ENCODE peak calls at places on chromosomes 1 and 21, in seven cellular contexts. One of them, this sample, is unnamed.
A peak's percentile ranks its signal among the peaks of the same experiment; 100 is the strongest.

GRCh38 chr1:206809504-206810084 is 37.3 kb upstream of the IL10 start:
- DNase-seq in amniotic epithelial cell: peak; percentile 52
- DNase-seq in GM04504: no peak
- DNase-seq in NCI-H1105: no peak
- DNase-seq in NCI-H524: peak; percentile 34
- DNase-seq in endodermal cell: peak; percentile 68
- DNase-seq in right atrium auricular region: no peak
- DNase-seq in this sample: no peak

GRCh38 chr1:247365023-247365422 is 33.4 kb upstream of the ZNF496 start:
- DNase-seq in amniotic epithelial cell: no peak
- DNase-seq in GM04504: no peak
- DNase-seq in NCI-H1105: no peak
- DNase-seq in NCI-H524: no peak
- DNase-seq in endodermal cell: no peak
- DNase-seq in right atrium auricular region: no peak
- DNase-seq in this sample: no peak

GRCh38 chr1:160681067-160681890 is 30.3 kb downstream of the CD48 start:
- DNase-seq in amniotic epithelial cell: peak; percentile 62
- DNase-seq in GM04504: peak; percentile 10
- DNase-seq in NCI-H1105: no peak
- DNase-seq in NCI-H524: peak; percentile 53
- DNase-seq in endodermal cell: peak; percentile 97
- DNase-seq in right atrium auricular region: peak; percentile 78
- DNase-seq in this sample: peak; percentile 89

GRCh38 chr1:185499986-185500626 is 183.1 kb upstream of the IVNS1ABP start:
- DNase-seq in amniotic epithelial cell: peak; percentile 91
- DNase-seq in GM04504: peak; percentile 71
- DNase-seq in NCI-H1105: no peak
- DNase-seq in NCI-H524: no peak
- DNase-seq in endodermal cell: no peak
- DNase-seq in right atrium auricular region: no peak
- DNase-seq in this sample: no peak

GRCh38 chr1:9269078-9269501 is 23.6 kb upstream of the SPSB1 start:
- DNase-seq in amniotic epithelial cell: no peak
- DNase-seq in GM04504: no peak
- DNase-seq in NCI-H1105: no peak
- DNase-seq in NCI-H524: no peak
- DNase-seq in endodermal cell: no peak
- DNase-seq in right atrium auricular region: no peak
- DNase-seq in this sample: no peak

GRCh38 chr1:115278241-115278640 is 59.8 kb downstream of the NGF start:
- DNase-seq in amniotic epithelial cell: no peak
- DNase-seq in GM04504: no peak
- DNase-seq in NCI-H1105: no peak
- DNase-seq in NCI-H524: no peak
- DNase-seq in endodermal cell: no peak
- DNase-seq in right atrium auricular region: no peak
- DNase-seq in this sample: no peak

GRCh38 chr1:109198043-109198695 is 15.5 kb upstream of the SARS1 start:
- DNase-seq in amniotic epithelial cell: peak; percentile 79
- DNase-seq in GM04504: peak; percentile 82
- DNase-seq in NCI-H1105: no peak
- DNase-seq in NCI-H524: no peak
- DNase-seq in endodermal cell: no peak
- DNase-seq in right atrium auricular region: peak; percentile 66
- DNase-seq in this sample: no peak

GRCh38 chr1:5424802-5425201 is 567.4 kb downstream of the NPHP4 start:
- DNase-seq in amniotic epithelial cell: no peak
- DNase-seq in GM04504: no peak
- DNase-seq in NCI-H1105: peak; percentile 33
- DNase-seq in NCI-H524: no peak
- DNase-seq in endodermal cell: peak; percentile 72
- DNase-seq in right atrium auricular region: no peak
- DNase-seq in this sample: no peak

GRCh38 chr1:162456324-162456723 is 41.3 kb upstream of the UHMK1 start:
- DNase-seq in amniotic epithelial cell: no peak
- DNase-seq in GM04504: no peak
- DNase-seq in NCI-H1105: no peak
- DNase-seq in NCI-H524: no peak
- DNase-seq in endodermal cell: no peak
- DNase-seq in right atrium auricular region: no peak
- DNase-seq in this sample: no peak

GRCh38 chr1:16122916-16123315 is 33.0 kb downstream of the EPHA2 start:
- DNase-seq in amniotic epithelial cell: peak; percentile 98
- DNase-seq in GM04504: peak; percentile 82
- DNase-seq in NCI-H1105: no peak
- DNase-seq in NCI-H524: no peak
- DNase-seq in endodermal cell: peak; percentile 40
- DNase-seq in right atrium auricular region: no peak
- DNase-seq in this sample: no peak

GRCh38 chr1:99648107-99648506 is 2.2 kb downstream of the PALMD start:
- DNase-seq in amniotic epithelial cell: no peak
- DNase-seq in GM04504: no peak
- DNase-seq in NCI-H1105: peak; percentile 8
- DNase-seq in NCI-H524: peak; percentile 64
- DNase-seq in endodermal cell: peak; percentile 56
- DNase-seq in right atrium auricular region: peak; percentile 82
- DNase-seq in this sample: no peak

GRCh38 chr1:184507604-184508289 is 120.9 kb downstream of the C1orf21 start:
- DNase-seq in amniotic epithelial cell: no peak
- DNase-seq in GM04504: no peak
- DNase-seq in NCI-H1105: no peak
- DNase-seq in NCI-H524: no peak
- DNase-seq in endodermal cell: no peak
- DNase-seq in right atrium auricular region: no peak
- DNase-seq in this sample: no peak

GRCh38 chr1:111802984-111803383 is 47.3 kb downstream of the DDX20 start:
- DNase-seq in amniotic epithelial cell: no peak
- DNase-seq in GM04504: no peak
- DNase-seq in NCI-H1105: no peak
- DNase-seq in NCI-H524: no peak
- DNase-seq in endodermal cell: no peak
- DNase-seq in right atrium auricular region: no peak
- DNase-seq in this sample: no peak

GRCh38 chr1:27559466-27560030 is 44.4 kb downstream of the AHDC1 start:
- DNase-seq in amniotic epithelial cell: no peak
- DNase-seq in GM04504: no peak
- DNase-seq in NCI-H1105: no peak
- DNase-seq in NCI-H524: no peak
- DNase-seq in endodermal cell: no peak
- DNase-seq in right atrium auricular region: no peak
- DNase-seq in this sample: no peak

GRCh38 chr1:37999434-38000232 is 5.7 kb downstream of the FHL3 start:
- DNase-seq in amniotic epithelial cell: peak; percentile 71
- DNase-seq in GM04504: no peak
- DNase-seq in NCI-H1105: no peak
- DNase-seq in NCI-H524: no peak
- DNase-seq in endodermal cell: peak; percentile 77
- DNase-seq in right atrium auricular region: no peak
- DNase-seq in this sample: peak; percentile 64

GRCh38 chr1:163361123-163361934 is 39.6 kb downstream of the NUF2 start:
- DNase-seq in amniotic epithelial cell: peak; percentile 6
- DNase-seq in GM04504: no peak
- DNase-seq in NCI-H1105: peak; percentile 30
- DNase-seq in NCI-H524: peak; percentile 31
- DNase-seq in endodermal cell: peak; percentile 65
- DNase-seq in right atrium auricular region: no peak
- DNase-seq in this sample: no peak

GRCh38 chr1:97906567-97907228 is 14.1 kb downstream of the DPYD start:
- DNase-seq in amniotic epithelial cell: peak; percentile 87
- DNase-seq in GM04504: peak; percentile 71
- DNase-seq in NCI-H1105: no peak
- DNase-seq in NCI-H524: no peak
- DNase-seq in endodermal cell: no peak
- DNase-seq in right atrium auricular region: peak; percentile 80
- DNase-seq in this sample: no peak

GRCh38 chr1:168535536-168535935 is 8.3 kb downstream of the XCL2 start:
- DNase-seq in amniotic epithelial cell: no peak
- DNase-seq in GM04504: no peak
- DNase-seq in NCI-H1105: no peak
- DNase-seq in NCI-H524: no peak
- DNase-seq in endodermal cell: no peak
- DNase-seq in right atrium auricular region: no peak
- DNase-seq in this sample: no peak

GRCh38 chr1:221509575-221510360 is 232.1 kb downstream of the DUSP10 start:
- DNase-seq in amniotic epithelial cell: peak; percentile 68
- DNase-seq in GM04504: no peak
- DNase-seq in NCI-H1105: no peak
- DNase-seq in NCI-H524: no peak
- DNase-seq in endodermal cell: no peak
- DNase-seq in right atrium auricular region: no peak
- DNase-seq in this sample: no peak

GRCh38 chr21:23496729-23497128 is 2110.6 kb downstream of the MRPL39 start:
- DNase-seq in amniotic epithelial cell: no peak
- DNase-seq in GM04504: no peak
- DNase-seq in NCI-H1105: no peak
- DNase-seq in NCI-H524: no peak
- DNase-seq in endodermal cell: no peak
- DNase-seq in right atrium auricular region: no peak
- DNase-seq in this sample: no peak

GRCh38 chr1:153946622-153947246 is at the start of gene DENND4B:
- DNase-seq in amniotic epithelial cell: peak; percentile 64
- DNase-seq in GM04504: no peak
- DNase-seq in NCI-H1105: peak; percentile 69
- DNase-seq in NCI-H524: peak; percentile 74
- DNase-seq in endodermal cell: peak; percentile 96
- DNase-seq in right atrium auricular region: peak; percentile 82
- DNase-seq in this sample: peak; percentile 88

GRCh38 chr1:205505076-205505729 is 734 bp downstream of the CDK18 start:
- DNase-seq in amniotic epithelial cell: no peak
- DNase-seq in GM04504: no peak
- DNase-seq in NCI-H1105: no peak
- DNase-seq in NCI-H524: peak; percentile 25
- DNase-seq in endodermal cell: peak; percentile 82
- DNase-seq in right atrium auricular region: no peak
- DNase-seq in this sample: peak; percentile 68

GRCh38 chr1:14880456-14881316 is 272.9 kb upstream of the TMEM51 start:
- DNase-seq in amniotic epithelial cell: no peak
- DNase-seq in GM04504: peak; percentile 65
- DNase-seq in NCI-H1105: no peak
- DNase-seq in NCI-H524: no peak
- DNase-seq in endodermal cell: no peak
- DNase-seq in right atrium auricular region: no peak
- DNase-seq in this sample: no peak

GRCh38 chr1:2604156-2604853 is 17.7 kb downstream of the PRXL2B start:
- DNase-seq in amniotic epithelial cell: no peak
- DNase-seq in GM04504: no peak
- DNase-seq in NCI-H1105: no peak
- DNase-seq in NCI-H524: no peak
- DNase-seq in endodermal cell: peak; percentile 40
- DNase-seq in right atrium auricular region: no peak
- DNase-seq in this sample: no peak

GRCh38 chr1:55559111-55559510 is 343.9 kb upstream of the USP24 start:
- DNase-seq in amniotic epithelial cell: peak; percentile 25
- DNase-seq in GM04504: no peak
- DNase-seq in NCI-H1105: no peak
- DNase-seq in NCI-H524: no peak
- DNase-seq in endodermal cell: no peak
- DNase-seq in right atrium auricular region: no peak
- DNase-seq in this sample: no peak

GRCh38 chr1:230189276-230190183 is 122.5 kb downstream of the GALNT2 start:
- DNase-seq in amniotic epithelial cell: no peak
- DNase-seq in GM04504: no peak
- DNase-seq in NCI-H1105: peak; percentile 36
- DNase-seq in NCI-H524: no peak
- DNase-seq in endodermal cell: no peak
- DNase-seq in right atrium auricular region: no peak
- DNase-seq in this sample: peak; percentile 17

GRCh38 chr1:2072109-2072806 is 22.0 kb downstream of the PRKCZ start:
- DNase-seq in amniotic epithelial cell: no peak
- DNase-seq in GM04504: no peak
- DNase-seq in NCI-H1105: no peak
- DNase-seq in NCI-H524: no peak
- DNase-seq in endodermal cell: no peak
- DNase-seq in right atrium auricular region: no peak
- DNase-seq in this sample: no peak

GRCh38 chr1:27049607-27050006 is 37.0 kb upstream of the TENT5B start:
- DNase-seq in amniotic epithelial cell: no peak
- DNase-seq in GM04504: no peak
- DNase-seq in NCI-H1105: no peak
- DNase-seq in NCI-H524: no peak
- DNase-seq in endodermal cell: peak; percentile 81
- DNase-seq in right atrium auricular region: no peak
- DNase-seq in this sample: no peak

GRCh38 chr1:244778356-244778755 is 57.1 kb upstream of the COX20 start:
- DNase-seq in amniotic epithelial cell: peak; percentile 75
- DNase-seq in GM04504: peak; percentile 38
- DNase-seq in NCI-H1105: no peak
- DNase-seq in NCI-H524: no peak
- DNase-seq in endodermal cell: no peak
- DNase-seq in right atrium auricular region: no peak
- DNase-seq in this sample: no peak

GRCh38 chr1:200558866-200559459 is 61.6 kb downstream of the KIF14 start:
- DNase-seq in amniotic epithelial cell: peak; percentile 65
- DNase-seq in GM04504: peak; percentile 12
- DNase-seq in NCI-H1105: peak; percentile 18
- DNase-seq in NCI-H524: peak; percentile 31
- DNase-seq in endodermal cell: no peak
- DNase-seq in right atrium auricular region: no peak
- DNase-seq in this sample: no peak

GRCh38 chr1:10794724-10795304 is 1.6 kb downstream of the CASZ1 start:
- DNase-seq in amniotic epithelial cell: no peak
- DNase-seq in GM04504: no peak
- DNase-seq in NCI-H1105: no peak
- DNase-seq in NCI-H524: peak; percentile 59
- DNase-seq in endodermal cell: peak; percentile 77
- DNase-seq in right atrium auricular region: no peak
- DNase-seq in this sample: peak; percentile 70

GRCh38 chr21:31855180-31855579 is 17.6 kb upstream of the HUNK start:
- DNase-seq in amniotic epithelial cell: no peak
- DNase-seq in GM04504: no peak
- DNase-seq in NCI-H1105: no peak
- DNase-seq in NCI-H524: no peak
- DNase-seq in endodermal cell: no peak
- DNase-seq in right atrium auricular region: no peak
- DNase-seq in this sample: no peak

GRCh38 chr1:68111804-68112436 is 61.5 kb upstream of the DIRAS3 start:
- DNase-seq in amniotic epithelial cell: peak; percentile 85
- DNase-seq in GM04504: peak; percentile 87
- DNase-seq in NCI-H1105: peak; percentile 14
- DNase-seq in NCI-H524: peak; percentile 75
- DNase-seq in endodermal cell: peak; percentile 58
- DNase-seq in right atrium auricular region: no peak
- DNase-seq in this sample: peak; percentile 37

GRCh38 chr21:43591468-43592050 is 67.7 kb downstream of the HSF2BP start:
- DNase-seq in amniotic epithelial cell: peak; percentile 82
- DNase-seq in GM04504: no peak
- DNase-seq in NCI-H1105: no peak
- DNase-seq in NCI-H524: no peak
- DNase-seq in endodermal cell: no peak
- DNase-seq in right atrium auricular region: no peak
- DNase-seq in this sample: no peak

GRCh38 chr1:232891116-232891515 is 59.3 kb upstream of the NTPCR start:
- DNase-seq in amniotic epithelial cell: peak; percentile 97
- DNase-seq in GM04504: peak; percentile 78
- DNase-seq in NCI-H1105: no peak
- DNase-seq in NCI-H524: no peak
- DNase-seq in endodermal cell: no peak
- DNase-seq in right atrium auricular region: no peak
- DNase-seq in this sample: no peak

GRCh38 chr1:35764283-35764682 is 5.5 kb downstream of the CLSPN start:
- DNase-seq in amniotic epithelial cell: no peak
- DNase-seq in GM04504: no peak
- DNase-seq in NCI-H1105: no peak
- DNase-seq in NCI-H524: no peak
- DNase-seq in endodermal cell: no peak
- DNase-seq in right atrium auricular region: no peak
- DNase-seq in this sample: no peak

GRCh38 chr1:242828199-242828598 is 303.7 kb upstream of the PLD5 start:
- DNase-seq in amniotic epithelial cell: no peak
- DNase-seq in GM04504: no peak
- DNase-seq in NCI-H1105: no peak
- DNase-seq in NCI-H524: no peak
- DNase-seq in endodermal cell: peak; percentile 58
- DNase-seq in right atrium auricular region: no peak
- DNase-seq in this sample: no peak

GRCh38 chr1:23553896-23554480 is 5.3 kb downstream of the ID3 start:
- DNase-seq in amniotic epithelial cell: no peak
- DNase-seq in GM04504: no peak
- DNase-seq in NCI-H1105: no peak
- DNase-seq in NCI-H524: peak; percentile 17
- DNase-seq in endodermal cell: peak; percentile 70
- DNase-seq in right atrium auricular region: no peak
- DNase-seq in this sample: no peak